ENCODE peak calls at places on chromosomes 7 and 10, in six cellular contexts. Y is neuronal stem cell, I is mesenchymal stem cell, K is H1, F is IMR-90, D is trophoblast cell. S is an unnamed sample.

GRCh38 chr10:88281592-88282268 is 301.4 kb downstream of the RNLS start:
- DNase-seq in Y (no peak), F (peak; percentile 81), D (no peak), K (no peak), I (peak; percentile 73), S (no peak)

GRCh38 chr10:57341294-57341693 is 926.4 kb downstream of the IPMK start:
- DNase-seq in F (no peak), Y (no peak), K (no peak), D (no peak), I (no peak), S (no peak)

GRCh38 chr10:10499839-10500238 is 517.8 kb upstream of the CELF2 start:
- DNase-seq in Y (no peak), K (no peak), I (peak; percentile 84), F (peak; percentile 79), D (no peak), S (no peak)

GRCh38 chr7:55794527-55794926 is 68.0 kb downstream of the SEPTIN14 start:
- DNase-seq in D (peak; percentile 67), I (no peak), K (no peak), F (no peak), Y (no peak), S (no peak)

GRCh38 chr7:48638041-48638440 is 286.3 kb upstream of the CDC14C start:
- DNase-seq in D (no peak), K (no peak), Y (no peak), I (no peak), F (no peak), S (no peak)

GRCh38 chr10:71950683-71951082 is 13.5 kb upstream of the CHST3 start:
- DNase-seq in I (no peak), Y (no peak), F (no peak), D (no peak), K (no peak), S (no peak)

GRCh38 chr10:72503241-72503640 is 122.6 kb downstream of the MICU1 start:
- DNase-seq in D (no peak), K (no peak), F (peak; percentile 69), Y (no peak), I (peak; percentile 78), S (no peak)

GRCh38 chr10:114537791-114538543 is 120.1 kb downstream of the ABLIM1 start:
- DNase-seq in F (no peak), D (no peak), K (no peak), Y (no peak), I (no peak), S (no peak)

GRCh38 chr7:43753401-43753800 is 5.1 kb upstream of the BLVRA start:
- DNase-seq in I (no peak), F (no peak), Y (no peak), K (no peak), D (no peak), S (no peak)

GRCh38 chr7:159040912-159041711 is 103.6 kb downstream of the VIPR2 start:
- DNase-seq in F (no peak), I (no peak), K (peak; percentile 17), D (no peak), Y (no peak), S (no peak)

GRCh38 chr7:44581426-44581906 is 565 bp downstream of the TMED4 start:
- DNase-seq in I (no peak), D (peak; percentile 26), Y (no peak), F (no peak), K (no peak), S (no peak)

GRCh38 chr10:47317251-47317650 is 5.0 kb upstream of the GDF2 start:
- DNase-seq in F (no peak), K (no peak), I (no peak), D (no peak), Y (no peak), S (no peak)

GRCh38 chr10:19014034-19014433 is 34.6 kb upstream of the MALRD1 start:
- DNase-seq in K (no peak), I (no peak), F (peak; percentile 97), Y (no peak), D (peak; percentile 63), S (no peak)

GRCh38 chr10:79209831-79210230 is 137.4 kb upstream of the PPIF start:
- DNase-seq in Y (no peak), D (no peak), K (no peak), F (no peak), I (no peak), S (no peak)

GRCh38 chr10:42998481-42999384 is 78.1 kb upstream of the RET start:
- DNase-seq in F (no peak), K (no peak), D (no peak), I (no peak), Y (no peak), S (no peak)

GRCh38 chr7:47039899-47040298 is 542.0 kb downstream of the TNS3 start:
- DNase-seq in D (no peak), F (peak; percentile 48), Y (no peak), K (no peak), I (no peak), S (no peak)

GRCh38 chr7:131568510-131568909 is 12.1 kb upstream of the PODXL start:
- DNase-seq in F (no peak), I (no peak), K (no peak), Y (no peak), D (no peak), S (no peak)

GRCh38 chr7:75531359-75531821 is 39.3 kb downstream of the SPDYE5 start:
- DNase-seq in K (peak; percentile 46), D (peak; percentile 53), I (peak; percentile 40), Y (no peak), F (peak; percentile 17), S (peak; percentile 71)

GRCh38 chr7:80312139-80312661 is 177.6 kb downstream of the GNAI1 start:
- DNase-seq in Y (no peak), D (no peak), I (peak; percentile 99), K (no peak), F (peak; percentile 94), S (no peak)

GRCh38 chr7:11141541-11141940 is 167.9 kb downstream of the PHF14 start:
- DNase-seq in Y (no peak), K (no peak), I (no peak), F (no peak), D (no peak), S (no peak)

GRCh38 chr10:11397980-11398580 is 213.4 kb downstream of the USP6NL start:
- DNase-seq in I (no peak), D (no peak), K (no peak), F (peak; percentile 5), Y (no peak), S (no peak)

GRCh38 chr7:6273380-6273837 is 985 bp upstream of the CYTH3 start:
- DNase-seq in F (no peak), Y (no peak), D (no peak), I (no peak), K (no peak), S (no peak)

GRCh38 chr7:115676080-115676479 is 354.5 kb downstream of the TFEC start:
- DNase-seq in F (peak; percentile 66), Y (peak; percentile 29), K (no peak), D (no peak), I (peak; percentile 5), S (no peak)

GRCh38 chr7:139131622-139132021 is 22.1 kb upstream of the ZC3HAV1 start:
- DNase-seq in K (no peak), D (no peak), I (peak; percentile 30), Y (no peak), F (no peak), S (no peak)

GRCh38 chr7:113819474-113819873 is 99.3 kb downstream of the PPP1R3A start:
- DNase-seq in F (no peak), Y (no peak), I (no peak), D (no peak), K (no peak), S (no peak)

GRCh38 chr7:34275629-34276028 is 370.3 kb downstream of the BMPER start:
- DNase-seq in K (no peak), F (no peak), I (no peak), D (no peak), Y (no peak), S (no peak)

GRCh38 chr7:89001306-89001705 is 205.8 kb upstream of the TEX47 start:
- DNase-seq in F (no peak), I (no peak), K (no peak), D (no peak), Y (no peak), S (no peak)

GRCh38 chr7:144812379-144813283 is 23.2 kb downstream of the TPK1 start:
- DNase-seq in K (no peak), D (no peak), F (no peak), Y (no peak), I (no peak), S (no peak)

GRCh38 chr7:12391922-12392615 is 11.6 kb downstream of the VWDE start:
- DNase-seq in Y (no peak), D (no peak), F (no peak), I (no peak), K (no peak), S (no peak)
- H4K91ac ChIP-seq in Y (no peak overlapping the region), D (no peak overlapping the region), F (no peak overlapping the region), I (no peak overlapping the region), K (no peak overlapping the region), S (no peak overlapping the region)

GRCh38 chr7:154973381-154973780 is 29.5 kb downstream of the PAXIP1 start:
- DNase-seq in F (no peak), K (no peak), D (no peak), Y (no peak), I (no peak), S (no peak)

GRCh38 chr7:154965014-154965413 is 37.9 kb downstream of the PAXIP1 start:
- DNase-seq in K (no peak), Y (no peak), F (no peak), D (no peak), I (peak; percentile 1), S (no peak)

GRCh38 chr7:154967581-154967980 is 35.3 kb downstream of the PAXIP1 start:
- DNase-seq in F (no peak), K (no peak), Y (no peak), D (no peak), I (no peak), S (no peak)

GRCh38 chr7:154968336-154969001 is 34.5 kb downstream of the PAXIP1 start:
- DNase-seq in K (no peak), I (no peak), D (no peak), F (peak; percentile 1), Y (no peak), S (no peak)
- H4K91ac ChIP-seq in K (no peak overlapping the region), I (no peak overlapping the region), D (no peak overlapping the region), F (no peak overlapping the region), Y (peak overlapping the region; percentile 5), S (no peak overlapping the region)

DNA sequence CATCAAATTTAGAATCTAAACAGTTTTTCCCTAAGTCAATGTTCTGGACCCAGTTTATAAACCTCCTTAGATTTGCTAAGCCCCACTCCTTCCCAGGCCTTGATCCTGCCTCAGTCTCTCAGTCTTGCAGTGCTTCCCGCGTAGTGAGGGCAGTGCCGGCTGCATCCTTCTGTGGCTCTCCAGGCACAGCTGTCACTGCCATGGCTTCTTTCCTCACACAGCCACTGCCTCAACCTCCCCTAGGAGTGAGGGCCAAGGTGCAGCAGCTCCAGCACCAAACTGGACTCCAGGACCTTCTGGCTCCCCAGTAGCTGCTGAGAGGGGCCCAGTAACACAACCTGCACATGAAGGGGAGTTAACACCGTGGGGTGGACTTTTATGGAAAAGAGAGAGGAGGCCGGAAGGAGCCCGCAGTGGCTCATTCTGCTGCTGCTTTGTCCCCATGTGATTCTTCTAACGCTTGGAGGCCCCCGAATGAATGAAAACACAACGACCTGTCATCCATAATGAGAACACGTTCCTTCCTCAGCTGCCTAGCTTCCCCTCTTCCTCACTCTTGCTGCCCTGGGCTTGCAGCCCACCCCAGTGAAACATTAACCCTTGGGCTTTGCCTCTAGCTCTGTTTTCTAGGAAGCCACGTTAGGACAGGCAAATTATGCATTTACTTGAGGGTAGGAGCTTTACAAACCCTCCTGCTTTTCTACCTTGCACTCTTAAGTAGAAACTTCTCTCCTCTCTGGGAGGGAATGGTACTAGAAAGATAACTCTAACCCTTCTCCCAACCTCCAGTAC is 16.0 kb upstream of the UBE2H start:
- DNase-seq in I (no peak), K (no peak), F (no peak), D (no peak), Y (no peak), S (no peak)
- H4K91ac ChIP-seq in I (peak overlapping the region; percentile 72), K (no peak overlapping the region), F (peak overlapping the region; percentile 93), D (peak overlapping the region; percentile 77), Y (no peak overlapping the region), S (no peak overlapping the region)

GRCh38 chr7:84106291-84106690 is 88.3 kb downstream of the SEMA3A start:
- DNase-seq in K (no peak), D (peak; percentile 19), F (no peak), I (no peak), Y (no peak), S (no peak)
- H4K91ac ChIP-seq in K (no peak overlapping the region), D (no peak overlapping the region), F (no peak overlapping the region), I (no peak overlapping the region), Y (no peak overlapping the region), S (no peak overlapping the region)